ENCODE peak calls at places on chromosomes 1 and 21, in eight cellular contexts. C is choroid plexus epithelial cell, Q is breast epithelium, B is AG04450, U is lower lobe of right lung, F is fibroblast of lung, A is OCI-LY7, V is HFF-Myc. G is an unnamed sample.
A peak's percentile ranks its signal among the peaks of the same experiment; 100 is the strongest.

GRCh38 chr1:63670164-63670563 is 77.0 kb downstream of the PGM1 start:
- DNase-seq in C (no peak), Q (no peak), B (no peak), U (no peak), F (no peak), A (no peak), V (no peak), G (no peak)

GRCh38 chr1:207866471-207867135 is 44.3 kb downstream of the CD34 start:
- DNase-seq in C (peak; percentile 80), Q (peak; percentile 71), B (no peak), U (peak; percentile 59), F (no peak), A (no peak), V (no peak), G (no peak)

GRCh38 chr1:91754348-91754747 is 131.6 kb downstream of the TGFBR3 start:
- DNase-seq in C (peak; percentile 57), Q (no peak), B (no peak), U (no peak), F (peak; percentile 73), A (no peak), V (no peak), G (no peak)

GRCh38 chr1:164622057-164622840 is 63.3 kb downstream of the PBX1 start:
- DNase-seq in C (no peak), Q (no peak), B (no peak), U (no peak), F (no peak), A (no peak), V (no peak), G (no peak)

GRCh38 chr1:116130376-116130775 is 19.2 kb downstream of the MAB21L3 start:
- DNase-seq in C (no peak), Q (no peak), B (no peak), U (no peak), F (no peak), A (no peak), V (no peak), G (no peak)

GRCh38 chr1:46030876-46031660 is 101.4 kb downstream of the PIK3R3 start:
- DNase-seq in C (peak; percentile 22), Q (no peak), B (no peak), U (no peak), F (no peak), A (no peak), V (no peak), G (no peak)

GRCh38 chr1:181011301-181012202 is 11.1 kb downstream of the STX6 start:
- DNase-seq in C (no peak), Q (no peak), B (no peak), U (no peak), F (no peak), A (no peak), V (no peak), G (no peak)

GRCh38 chr1:52037402-52037814 is 3.8 kb upstream of the KTI12 start:
- DNase-seq in C (peak; percentile 63), Q (no peak), B (no peak), U (no peak), F (no peak), A (no peak), V (no peak), G (no peak)

GRCh38 chr1:222109836-222110235 is 367.9 kb upstream of the DUSP10 start:
- DNase-seq in C (no peak), Q (no peak), B (no peak), U (no peak), F (no peak), A (no peak), V (no peak), G (no peak)

GRCh38 chr1:158112994-158113758 is 67.5 kb upstream of the CD1D start:
- DNase-seq in C (peak; percentile 35), Q (no peak), B (no peak), U (no peak), F (peak; percentile 20), A (peak; percentile 62), V (no peak), G (peak; percentile 89)

GRCh38 chr1:178192686-178193085 is 98.8 kb downstream of the RASAL2 start:
- DNase-seq in C (peak; percentile 84), Q (no peak), B (peak; percentile 13), U (no peak), F (peak; percentile 87), A (peak; percentile 5), V (peak; percentile 5), G (no peak)

GRCh38 chr1:161706483-161707347 is at the start of gene FCRLA:
- DNase-seq in C (peak; percentile 67), Q (no peak), B (peak; percentile 70), U (no peak), F (peak; percentile 97), A (peak; percentile 94), V (peak; percentile 72), G (no peak)

GRCh38 chr1:64098856-64099606 is 104.4 kb upstream of the UBE2U start:
- DNase-seq in C (no peak), Q (no peak), B (no peak), U (no peak), F (no peak), A (no peak), V (no peak), G (no peak)

GRCh38 chr21:45449658-45450502 is 44.9 kb downstream of the COL18A1 start:
- DNase-seq in C (no peak), Q (no peak), B (no peak), U (no peak), F (no peak), A (no peak), V (no peak), G (no peak)

GRCh38 chr1:106290805-106291537 is 765.5 kb upstream of the PRMT6 start:
- DNase-seq in C (no peak), Q (no peak), B (no peak), U (no peak), F (no peak), A (no peak), V (no peak), G (no peak)

DNA sequence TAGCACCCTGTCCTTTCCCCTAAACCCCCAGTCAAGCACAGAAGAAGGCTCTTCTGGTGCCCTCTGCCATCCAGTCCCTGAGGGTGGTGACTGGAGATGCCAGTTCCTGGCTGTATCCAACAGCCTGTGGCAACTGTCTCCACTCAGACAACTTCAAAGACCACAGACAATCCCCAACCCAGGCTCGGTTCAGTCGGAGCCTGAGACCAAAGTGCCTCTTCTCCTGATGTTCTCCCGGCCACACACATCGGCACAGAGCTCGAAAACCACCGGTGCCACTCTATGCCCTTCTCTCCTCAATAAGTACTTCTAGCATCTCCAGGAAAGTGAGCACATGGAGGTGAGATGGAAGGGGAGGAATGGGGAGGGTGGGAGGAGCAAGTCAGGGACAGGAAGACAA is 39.6 kb upstream of the HMGB4 start:
- DNase-seq in C (no peak), Q (no peak), B (no peak), U (no peak), F (no peak), A (no peak), V (no peak), G (no peak)
- H3K4me3 ChIP-seq in C (no peak overlapping the region), Q (no peak overlapping the region), B (no peak overlapping the region), U (no peak overlapping the region), F (no peak overlapping the region), A (no peak overlapping the region), V (no peak overlapping the region), G (no peak overlapping the region)

DNA sequence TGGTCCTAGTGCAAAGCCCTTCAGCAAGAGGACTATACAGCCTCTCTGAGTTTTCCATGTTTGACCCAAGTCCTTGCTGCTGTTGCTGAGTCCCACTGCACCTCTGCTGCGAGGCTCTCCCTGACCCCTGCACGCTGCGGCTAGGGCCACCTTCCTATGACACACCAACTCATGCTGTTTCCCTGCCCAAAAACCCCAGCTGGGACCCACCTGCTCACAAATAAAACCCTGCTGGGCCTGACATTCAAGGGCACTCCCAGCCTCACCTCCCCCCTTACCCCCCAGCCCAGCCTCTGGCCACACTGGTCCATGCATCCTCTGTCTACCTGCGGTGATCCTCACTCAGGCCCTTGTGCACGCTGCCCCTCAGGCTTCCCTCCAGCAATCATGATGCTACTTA is 12.3 kb upstream of the ASCL5 start:
- DNase-seq in C (no peak), Q (peak; percentile 49), B (no peak), U (no peak), F (no peak), A (no peak), V (no peak), G (no peak)
- H3K4me3 ChIP-seq in C (no peak overlapping the region), Q (no peak overlapping the region), B (no peak overlapping the region), U (no peak overlapping the region), F (no peak overlapping the region), A (no peak overlapping the region), V (no peak overlapping the region), G (no peak overlapping the region)

GRCh38 chr1:204978782-204979181 is 64.2 kb upstream of the CNTN2 start:
- DNase-seq in C (no peak), Q (no peak), B (no peak), U (no peak), F (no peak), A (no peak), V (no peak), G (no peak)

GRCh38 chr1:204975021-204975420 is 68.0 kb upstream of the CNTN2 start:
- DNase-seq in C (no peak), Q (no peak), B (no peak), U (no peak), F (no peak), A (no peak), V (no peak), G (no peak)

GRCh38 chr1:204975568-204976235 is 67.3 kb upstream of the CNTN2 start:
- DNase-seq in C (peak; percentile 67), Q (no peak), B (no peak), U (no peak), F (peak; percentile 18), A (peak; percentile 51), V (no peak), G (no peak)

GRCh38 chr1:204977327-204977726 is 65.7 kb upstream of the CNTN2 start:
- DNase-seq in C (no peak), Q (no peak), B (no peak), U (no peak), F (no peak), A (no peak), V (no peak), G (no peak)

GRCh38 chr1:204976666-204977065 is 66.3 kb upstream of the CNTN2 start:
- DNase-seq in C (no peak), Q (no peak), B (no peak), U (no peak), F (no peak), A (no peak), V (no peak), G (no peak)
- H3K4me3 ChIP-seq in C (no peak overlapping the region), Q (no peak overlapping the region), B (no peak overlapping the region), U (no peak overlapping the region), F (no peak overlapping the region), A (no peak overlapping the region), V (no peak overlapping the region), G (no peak overlapping the region)

GRCh38 chr1:89910780-89911179 is 84.1 kb upstream of the ZNF326 start:
- DNase-seq in C (peak; percentile 93), Q (no peak), B (peak; percentile 85), U (no peak), F (peak; percentile 90), A (no peak), V (peak; percentile 55), G (no peak)

GRCh38 chr1:89908993-89909436 is 85.9 kb upstream of the ZNF326 start:
- DNase-seq in C (peak; percentile 90), Q (no peak), B (no peak), U (no peak), F (peak; percentile 69), A (no peak), V (no peak), G (no peak)

GRCh38 chr1:89911186-89911976 is 83.5 kb upstream of the ZNF326 start:
- DNase-seq in C (no peak), Q (no peak), B (no peak), U (no peak), F (peak; percentile 6), A (no peak), V (no peak), G (no peak)

GRCh38 chr1:89910268-89910667 is 84.6 kb upstream of the ZNF326 start:
- DNase-seq in C (no peak), Q (no peak), B (no peak), U (no peak), F (no peak), A (no peak), V (no peak), G (no peak)

GRCh38 chr1:89912073-89912472 is 82.8 kb upstream of the ZNF326 start:
- DNase-seq in C (no peak), Q (no peak), B (no peak), U (no peak), F (peak; percentile 35), A (no peak), V (no peak), G (no peak)
- H3K4me3 ChIP-seq in C (no peak overlapping the region), Q (no peak overlapping the region), B (no peak overlapping the region), U (no peak overlapping the region), F (no peak overlapping the region), A (no peak overlapping the region), V (no peak overlapping the region), G (no peak overlapping the region)